ENCODE peak calls at places on chromosomes 16 and 17, in seven cellular contexts. J is frontal cortex; K is naive thymus-derived CD8-positive, alpha-beta T cell; W is stimulated activated CD4-positive, alpha-beta T cell treated with anti-CD3 and anti-CD28 coated beads, TNF-alpha, amount 100 ng/mL, for 48 hours; D is choroid plexus epithelial cell; I is ELF-1; Q is HS-27A. V is an unnamed sample.

GRCh38 chr17:78789663-78790181 is 7.6 kb upstream of the CYTH1 start:
- DNase-seq in I (no peak), Q (no peak), D (peak), W (no peak), K (peak), J (no peak), V (no peak)

GRCh38 chr16:87948119-87948545 is 3.1 kb upstream of the BANP start:
- DNase-seq in Q (no peak), J (no peak), K (no peak), I (no peak), D (no peak), W (no peak), V (no peak)

GRCh38 chr17:82301916-82302497 is 15.4 kb downstream of the CD7 start:
- DNase-seq in Q (no peak), J (no peak), D (no peak), K (no peak), I (no peak), W (peak), V (no peak)

GRCh38 chr17:69452664-69453260 is 38.3 kb downstream of the MAP2K6 start:
- DNase-seq in D (no peak), K (no peak), J (no peak), Q (no peak), I (no peak), W (no peak), V (no peak)

GRCh38 chr16:74448990-74449389 is 27.7 kb upstream of the CLEC18B start:
- DNase-seq in W (no peak), I (peak), Q (peak), D (peak), J (peak), K (no peak), V (no peak)

GRCh38 chr16:50458694-50459271 is 89.4 kb upstream of the NKD1 start:
- DNase-seq in D (no peak), K (no peak), Q (no peak), I (no peak), W (no peak), J (no peak), V (no peak)

GRCh38 chr17:50135316-50136095 is 5.5 kb upstream of the SAMD14 start:
- DNase-seq in I (no peak), J (no peak), D (no peak), K (no peak), W (no peak), Q (no peak), V (no peak)

GRCh38 chr16:19883296-19883951 is 1.2 kb downstream of the GPRC5B start:
- DNase-seq in K (no peak), Q (no peak), D (peak), I (peak), J (peak), W (no peak), V (no peak)

GRCh38 chr17:41393294-41393693 is 4.1 kb downstream of the KRT31 start:
- DNase-seq in W (no peak), Q (no peak), D (peak), J (no peak), I (no peak), K (no peak), V (no peak)

GRCh38 chr16:88978608-88979346 is 1.8 kb upstream of the CBFA2T3 start:
- DNase-seq in D (no peak), J (no peak), K (no peak), I (no peak), W (no peak), Q (no peak), V (no peak)

GRCh38 chr16:34801875-34802274 is 1342.5 kb downstream of the TP53TG3F start:
- DNase-seq in D (no peak), Q (no peak), K (no peak), J (no peak), I (no peak), W (no peak), V (no peak)

GRCh38 chr16:88772871-88773811 is 11.9 kb downstream of the PIEZO1 start:
- DNase-seq in D (peak), I (peak), Q (peak), W (no peak), K (no peak), J (peak), V (no peak)

GRCh38 chr17:4381690-4382671 is 15.5 kb upstream of the UBE2G1 start:
- DNase-seq in D (no peak), J (no peak), W (no peak), I (no peak), Q (no peak), K (no peak), V (no peak)

GRCh38 chr16:71794943-71795342 is 13.7 kb downstream of the AP1G1 start:
- DNase-seq in I (no peak), Q (no peak), J (no peak), D (no peak), K (no peak), W (no peak), V (no peak)

GRCh38 chr17:28133562-28133970 is 91.1 kb downstream of the NLK start:
- DNase-seq in J (no peak), D (peak), I (no peak), K (no peak), Q (peak), W (no peak), V (no peak)

GRCh38 chr17:63699638-63700527 is at the start of gene LIMD2:
- DNase-seq in I (peak), D (no peak), Q (no peak), K (peak), W (peak), J (peak), V (peak)

GRCh38 chr16:67016143-67016542 is 12.8 kb upstream of the CBFB start:
- DNase-seq in K (no peak), W (no peak), J (no peak), Q (no peak), D (no peak), I (no peak), V (no peak)

GRCh38 chr16:57532251-57532625 is 4.1 kb downstream of the CCDC102A start:
- DNase-seq in I (no peak), K (no peak), Q (no peak), D (no peak), W (no peak), J (no peak), V (no peak)

GRCh38 chr17:43456661-43457361 is 27.0 kb upstream of the DHX8 start:
- DNase-seq in K (no peak), W (no peak), Q (no peak), J (no peak), I (no peak), D (peak), V (no peak)

GRCh38 chr16:844638-845348 is 44.3 kb upstream of the GNG13 start:
- DNase-seq in W (no peak), K (no peak), J (no peak), I (no peak), Q (no peak), D (no peak), V (no peak)

GRCh38 chr17:80649672-80650338 is 105.2 kb downstream of the RPTOR start:
- DNase-seq in K (peak), J (no peak), D (peak), Q (peak), W (peak), I (peak), V (peak)

GRCh38 chr17:48597492-48597774 is 3.9 kb upstream of the HOXB5 start:
- DNase-seq in I (no peak), Q (no peak), D (no peak), W (no peak), J (no peak), K (no peak), V (no peak)

GRCh38 chr17:79654960-79655382 is 44.1 kb upstream of the RBFOX3 start:
- DNase-seq in I (no peak), W (no peak), K (no peak), Q (no peak), J (no peak), D (no peak), V (no peak)

GRCh38 chr16:50694206-50694605 is 800 bp downstream of the NOD2 start:
- DNase-seq in J (no peak), Q (no peak), K (no peak), W (no peak), I (no peak), D (no peak), V (no peak)

GRCh38 chr17:44848961-44849489 is 1.3 kb downstream of the HIGD1B start:
- DNase-seq in D (no peak), I (no peak), W (no peak), K (no peak), J (no peak), Q (no peak), V (no peak)

GRCh38 chr16:21625026-21625425 is 25.6 kb downstream of the METTL9 start:
- DNase-seq in Q (no peak), J (no peak), I (no peak), K (no peak), D (no peak), W (no peak), V (no peak)

GRCh38 chr17:74430706-74431567 is 951 bp upstream of the GPRC5C start:
- DNase-seq in Q (no peak), D (peak), W (no peak), J (peak), K (no peak), I (peak), V (peak)

V was measured in iPS-NIHi11.